ENCODE peak calls at places on chromosomes 3 and 15, in four cellular contexts. E, X, K and O are unnamed samples.
A peak's percentile ranks its signal among the peaks of the same experiment; 100 is the strongest.

GRCh38 chr3:55489804-55490132 is 2.7 kb upstream of the WNT5A start:
- DNase-seq in K (no peak), X (peak; percentile 37), E (no peak), O (peak; percentile 73)

GRCh38 chr3:4976109-4976508 is 3.1 kb upstream of the BHLHE40 start:
- DNase-seq in X (peak; percentile 62), E (no peak), K (no peak), O (peak; percentile 89)

GRCh38 chr15:74053941-74054529 is 28.3 kb downstream of the GOLGA6A start:
- DNase-seq in K (peak; percentile 46), E (peak; percentile 81), X (peak; percentile 80), O (peak; percentile 74)

GRCh38 chr3:17795733-17796132 is 53.3 kb upstream of the TBC1D5 start:
- DNase-seq in K (no peak), X (no peak), E (no peak), O (no peak)

GRCh38 chr15:89034305-89034704 is 54.0 kb upstream of the ABHD2 start:
- DNase-seq in X (no peak), K (no peak), E (no peak), O (no peak)

GRCh38 chr3:39639344-39640236 is 169.8 kb upstream of the MYRIP start:
- DNase-seq in K (peak; percentile 92), E (peak; percentile 76), X (no peak), O (peak; percentile 6)

GRCh38 chr3:32430900-32431299 is 39.2 kb downstream of the CMTM7 start:
- DNase-seq in E (no peak), X (no peak), K (no peak), O (no peak)

GRCh38 chr3:14767245-14767593 is 51.5 kb upstream of the FGD5 start:
- DNase-seq in E (no peak), X (no peak), K (no peak), O (no peak)

GRCh38 chr3:159669024-159669476 is 319.6 kb upstream of the IL12A start:
- DNase-seq in E (no peak), X (no peak), K (no peak), O (peak; percentile 26)

GRCh38 chr15:25892126-25892525 is 29.0 kb upstream of the ATP10A start:
- DNase-seq in X (no peak), E (no peak), K (no peak), O (no peak)

GRCh38 chr15:38486946-38487345 is 33.0 kb downstream of the FAM98B start:
- DNase-seq in K (no peak), X (no peak), E (no peak), O (no peak)

GRCh38 chr3:57556459-57557087 is 499 bp downstream of the PDE12 start:
- DNase-seq in X (no peak), E (peak; percentile 42), K (no peak), O (peak; percentile 18)

GRCh38 chr15:65068436-65068835 is 645 bp upstream of the RASL12 start:
- DNase-seq in E (no peak), K (no peak), X (no peak), O (no peak)

GRCh38 chr15:63889831-63890230 is 56.1 kb upstream of the HERC1 start:
- DNase-seq in X (no peak), E (no peak), K (no peak), O (no peak)

GRCh38 chr15:59689626-59690236 is 611 bp upstream of the BNIP2 start:
- DNase-seq in K (peak; percentile 66), X (peak; percentile 92), E (peak; percentile 78), O (peak; percentile 72)

DNA sequence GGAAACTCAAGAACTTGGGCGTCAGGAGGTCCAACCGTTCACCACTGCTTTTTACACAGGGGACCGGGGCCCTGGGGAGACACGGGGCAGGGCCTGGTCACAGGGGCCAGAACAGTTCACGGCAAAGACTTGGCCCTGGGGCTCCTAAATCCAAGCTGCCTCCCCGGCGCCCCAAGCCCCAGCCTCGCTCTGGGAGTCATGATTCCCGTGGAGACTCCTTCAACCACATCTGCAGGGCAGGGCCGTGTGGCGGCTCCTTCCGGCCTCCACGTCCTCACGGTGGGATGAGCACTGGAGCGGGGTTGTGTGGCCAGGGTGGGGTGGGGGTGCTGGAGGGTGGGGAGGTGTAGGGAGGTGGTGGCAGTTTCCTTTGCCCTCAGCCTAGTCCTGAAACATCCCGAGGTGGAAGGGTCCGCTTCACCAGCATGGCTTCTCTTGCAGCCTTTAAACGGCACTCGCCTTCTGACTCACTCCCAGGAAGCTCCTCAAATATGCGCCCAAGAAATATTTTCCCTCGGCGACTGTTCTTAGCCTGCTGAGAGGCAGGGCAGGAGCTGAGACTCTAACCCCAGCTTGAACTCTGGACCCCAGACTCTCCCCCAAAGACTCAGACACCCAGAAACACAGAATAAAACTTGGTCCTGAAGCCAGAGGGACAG is 1.8 kb downstream of the MUC4 start:
- DNase-seq in X (peak; percentile 62), K (no peak), E (no peak), O (no peak)
- H3K4me3 ChIP-seq in X (peak overlapping the region; percentile 32), K (peak overlapping the region; percentile 51), E (no peak overlapping the region), O (peak overlapping the region; percentile 48)

GRCh38 chr3:23940775-23941174 is 4.3 kb upstream of the NR1D2 start:
- DNase-seq in X (no peak), K (no peak), E (no peak), O (no peak)

GRCh38 chr3:23941440-23941839 is 3.6 kb upstream of the NR1D2 start:
- DNase-seq in K (no peak), E (no peak), X (no peak), O (peak; percentile 59)

GRCh38 chr3:23937296-23937695 is 7.8 kb upstream of the NR1D2 start:
- DNase-seq in E (no peak), K (no peak), X (no peak), O (no peak)

GRCh38 chr3:23942546-23942945 is 2.5 kb upstream of the NR1D2 start:
- DNase-seq in K (no peak), E (peak; percentile 59), X (no peak), O (no peak)

DNA sequence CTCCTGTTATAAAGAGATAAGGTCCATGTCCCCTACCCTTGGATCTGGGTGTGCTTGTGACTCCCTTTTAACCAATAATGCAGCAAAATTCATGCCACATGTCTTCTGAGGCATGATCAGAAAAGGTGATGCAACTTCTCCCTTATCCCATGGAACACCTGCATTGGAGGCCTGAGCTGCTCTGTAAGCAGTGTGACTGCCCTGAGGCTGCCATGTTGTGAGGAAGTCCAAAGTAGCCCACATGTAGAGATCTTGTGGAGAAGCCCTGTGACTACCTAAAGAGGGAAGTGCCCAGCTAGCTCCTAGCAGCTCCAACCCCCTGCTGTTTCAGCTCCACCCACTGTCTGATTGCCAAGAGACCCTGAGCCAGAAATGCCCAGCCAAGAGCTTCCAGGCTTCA is 6.4 kb upstream of the NR1D2 start:
- DNase-seq in X (no peak), E (no peak), K (no peak), O (no peak)
- H3K4me1 ChIP-seq in X (no peaks in the 10 kb centered on the region), E (peaks cover 11% of the 10 kb centered on the region), K (no peaks in the 10 kb centered on the region), O (peaks cover 13% of the 10 kb centered on the region)

GRCh38 chr3:9168230-9168629 is 81.2 kb downstream of the SRGAP3 start:
- DNase-seq in E (no peak), X (no peak), K (no peak), O (no peak)
- H3K4me3 ChIP-seq in E (no peak overlapping the region), X (no peak overlapping the region), K (no peak overlapping the region), O (no peak overlapping the region)

GRCh38 chr3:52433328-52434060 is 11.4 kb downstream of the SEMA3G start:
- DNase-seq in K (no peak), E (no peak), X (no peak), O (no peak)
- H3K4me1 ChIP-seq in K (peaks cover 9% of the 10 kb centered on the region), E (peaks cover 13% of the 10 kb centered on the region), X (no peaks in the 10 kb centered on the region), O (peaks cover 22% of the 10 kb centered on the region)